ENCODE peak calls at places on chromosomes 11 and 22, in five cellular contexts. N is heart left ventricle, S is heart right ventricle, J is left ventricle myocardium inferior, A is MM.1S. V is an unnamed sample.

GRCh38 chr22:28316014-28316413 is 363.6 kb downstream of the TTC28 start:
- DNase-seq in N (no peak), S (no peak), J (no peak), A (no peak), V (no peak)

GRCh38 chr11:44868021-44868420 is 82.7 kb downstream of the TP53I11 start:
- DNase-seq in N (no peak), S (no peak), J (no peak), A (no peak), V (no peak)

GRCh38 chr11:73439002-73439843 is 63.0 kb downstream of the RELT start:
- DNase-seq in N (no peak), S (no peak), J (no peak), A (no peak), V (no peak)

GRCh38 chr11:128626913-128627665 is 39.7 kb upstream of the ETS1 start:
- DNase-seq in N (no peak), S (no peak), J (no peak), A (no peak), V (no peak)

GRCh38 chr11:19615503-19615902 is 97.1 kb upstream of the NAV2 start:
- DNase-seq in N (no peak), S (no peak), J (no peak), A (no peak), V (no peak)

GRCh38 chr11:122405788-122406341 is 249.7 kb upstream of the UBASH3B start:
- DNase-seq in N (no peak), S (no peak), J (no peak), A (no peak), V (no peak)

GRCh38 chr11:84719935-84720577 is 907.1 kb downstream of the DLG2 start:
- DNase-seq in N (peak; percentile 22), S (peak; percentile 11), J (peak; percentile 13), A (no peak), V (no peak)

GRCh38 chr22:38180841-38181452 is 683 bp downstream of the PLA2G6 start:
- DNase-seq in N (no peak), S (no peak), J (peak; percentile 44), A (peak; percentile 76), V (no peak)

GRCh38 chr11:44862546-44863101 is 88.1 kb downstream of the TP53I11 start:
- DNase-seq in N (no peak), S (no peak), J (no peak), A (peak; percentile 64), V (no peak)

GRCh38 chr11:3984896-3985295 is 109.7 kb upstream of the RRM1 start:
- DNase-seq in N (no peak), S (no peak), J (no peak), A (no peak), V (no peak)

GRCh38 chr11:21007297-21007696 is 337.9 kb downstream of the NELL1 start:
- DNase-seq in N (no peak), S (no peak), J (no peak), A (no peak), V (no peak)

GRCh38 chr11:76214968-76215548 is 8.8 kb upstream of the WNT11 start:
- DNase-seq in N (no peak), S (peak; percentile 1), J (peak; percentile 3), A (no peak), V (no peak)

GRCh38 chr22:23772315-23773246 is at the start of gene MMP11:
- DNase-seq in N (peak; percentile 74), S (peak; percentile 77), J (peak; percentile 73), A (peak; percentile 60), V (no peak)

GRCh38 chr11:77672276-77672675 is 34.7 kb upstream of the CLNS1A start:
- DNase-seq in N (peak; percentile 58), S (no peak), J (no peak), A (no peak), V (no peak)

GRCh38 chr11:108854366-108854765 is 189.5 kb downstream of the DDX10 start:
- DNase-seq in N (no peak), S (no peak), J (no peak), A (peak; percentile 83), V (no peak)

GRCh38 chr11:122229611-122230386 is 113.8 kb upstream of the BLID start:
- DNase-seq in N (peak; percentile 35), S (no peak), J (no peak), A (no peak), V (no peak)

GRCh38 chr11:86888164-86888977 is 66.8 kb downstream of the FZD4 start:
- DNase-seq in N (no peak), S (no peak), J (no peak), A (no peak), V (no peak)

GRCh38 chr22:32799516-32799915 is 2.0 kb upstream of the TIMP3 start:
- DNase-seq in N (no peak), S (no peak), J (no peak), A (no peak), V (no peak)

GRCh38 chr11:114150671-114151070 is 91.2 kb downstream of the ZBTB16 start:
- DNase-seq in N (no peak), S (no peak), J (no peak), A (no peak), V (no peak)

GRCh38 chr11:124778281-124778680 is 16.2 kb upstream of the ESAM start:
- DNase-seq in N (no peak), S (no peak), J (no peak), A (no peak), V (no peak)

GRCh38 chr11:31509017-31509411 is 408 bp downstream of the IMMP1L start:
- DNase-seq in N (no peak), S (no peak), J (no peak), A (no peak), V (no peak)

GRCh38 chr11:12754582-12755250 is 80.5 kb downstream of the TEAD1 start:
- DNase-seq in N (no peak), S (no peak), J (no peak), A (no peak), V (no peak)

GRCh38 chr22:21937821-21938070 is 14.9 kb downstream of the PPM1F start:
- DNase-seq in N (no peak), S (peak; percentile 68), J (peak; percentile 64), A (no peak), V (peak; percentile 89)

GRCh38 chr11:111444040-111444439 is 65.0 kb upstream of the POU2AF1 start:
- DNase-seq in N (no peak), S (no peak), J (no peak), A (no peak), V (no peak)

GRCh38 chr22:32625985-32626384 is 151.4 kb downstream of the FBXO7 start:
- DNase-seq in N (no peak), S (no peak), J (no peak), A (no peak), V (no peak)

GRCh38 chr22:23804781-23805291 is 18.1 kb downstream of the SMARCB1 start:
- DNase-seq in N (no peak), S (no peak), J (no peak), A (no peak), V (no peak)

GRCh38 chr11:61756452-61757212 is 4.2 kb downstream of the MYRF start:
- DNase-seq in N (no peak), S (no peak), J (no peak), A (no peak), V (no peak)

GRCh38 chr11:13923716-13924650 is 38.5 kb upstream of the SPON1 start:
- DNase-seq in N (no peak), S (no peak), J (no peak), A (no peak), V (no peak)

GRCh38 chr11:34065505-34066203 is 14.1 kb downstream of the CAPRIN1 start:
- DNase-seq in N (no peak), S (no peak), J (no peak), A (no peak), V (no peak)

GRCh38 chr22:39297490-39298193 is 21.8 kb downstream of the RPL3 start:
- DNase-seq in N (peak; percentile 35), S (no peak), J (no peak), A (peak; percentile 67), V (no peak)

GRCh38 chr11:12598330-12599256 is 75.6 kb upstream of the TEAD1 start:
- DNase-seq in N (no peak), S (no peak), J (no peak), A (peak; percentile 37), V (no peak)

GRCh38 chr11:83866655-83867054 is 580.5 kb upstream of the CCDC90B start:
- DNase-seq in N (no peak), S (no peak), J (no peak), A (no peak), V (no peak)

DNA sequence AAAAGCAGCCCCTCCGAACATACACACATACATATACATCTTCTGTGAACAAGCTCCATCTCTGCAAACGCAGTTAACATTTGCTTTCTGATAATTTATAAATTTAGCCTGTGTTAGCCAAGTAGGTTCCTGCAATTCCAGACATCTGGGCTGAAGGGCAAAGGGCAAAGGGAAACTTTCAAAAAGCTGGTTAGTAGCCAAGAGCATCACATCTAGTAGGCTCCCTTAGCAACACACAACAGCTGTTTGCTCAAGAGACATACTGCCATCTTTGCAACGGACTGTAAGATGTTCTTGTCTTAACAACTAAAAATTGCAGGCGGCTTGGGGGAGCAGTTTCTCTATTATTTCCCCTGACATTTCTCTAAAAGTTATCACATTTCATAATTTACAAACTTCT is 134.9 kb downstream of the RBFOX2 start:
- DNase-seq in N (no peak), S (no peak), J (no peak), A (no peak), V (no peak)
- H3K27ac ChIP-seq in N (peak overlapping the region; percentile 86), S (peak overlapping the region; percentile 83), J (peak overlapping the region; percentile 91), A (no peak overlapping the region), V (peak overlapping the region; percentile 82)

DNA sequence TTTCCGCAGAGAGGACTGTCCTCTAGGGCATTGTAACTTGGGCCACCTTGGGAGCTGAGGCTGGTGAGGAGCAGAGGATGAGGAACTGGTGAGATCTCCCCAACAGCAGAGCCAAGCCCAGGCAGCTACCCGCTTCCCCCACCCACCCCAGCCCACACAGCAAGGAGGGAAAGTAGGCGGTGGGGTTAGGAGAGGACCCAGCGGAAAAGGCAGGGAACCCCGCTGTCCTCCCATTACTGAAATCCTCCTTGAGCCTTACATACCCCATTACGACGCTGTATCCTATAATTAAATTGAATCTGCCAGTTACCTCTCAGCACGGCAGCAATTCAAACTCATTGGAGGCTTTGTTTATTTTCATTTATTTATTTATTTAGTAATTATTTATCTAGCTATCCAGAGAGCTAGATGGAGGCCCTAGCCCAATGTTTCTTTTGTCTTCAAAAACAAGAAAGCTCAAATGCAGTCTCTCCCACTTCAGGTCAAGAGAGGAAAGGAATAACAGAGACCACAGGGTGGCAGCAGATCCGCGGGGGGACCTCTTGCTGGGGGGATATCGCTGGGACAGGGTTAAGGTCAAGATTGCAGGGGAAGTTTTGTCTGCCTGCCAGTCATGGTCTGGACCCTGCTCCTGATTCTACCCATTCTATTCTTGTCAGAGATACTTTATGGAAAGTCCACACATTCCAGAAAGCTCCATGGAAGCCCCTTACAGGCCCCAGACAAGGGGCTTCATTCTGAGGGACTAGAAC is 218.0 kb downstream of the ST3GAL4 start:
- DNase-seq in N (no peak), S (no peak), J (no peak), A (peak; percentile 2), V (no peak)
- TF ChIP-seq CTCF in N (no peak), S (no peak), J (no peak), A (no peak), V (no peak)

GRCh38 chr11:68264244-68264643 is 7.5 kb downstream of the C11orf24 start:
- DNase-seq in N (no peak), S (no peak), J (no peak), A (no peak), V (no peak)
- H3K4me3 ChIP-seq in N (no peak overlapping the region), S (no peak overlapping the region), J (no peak overlapping the region), A (no peak overlapping the region), V (no peak overlapping the region)

DNA sequence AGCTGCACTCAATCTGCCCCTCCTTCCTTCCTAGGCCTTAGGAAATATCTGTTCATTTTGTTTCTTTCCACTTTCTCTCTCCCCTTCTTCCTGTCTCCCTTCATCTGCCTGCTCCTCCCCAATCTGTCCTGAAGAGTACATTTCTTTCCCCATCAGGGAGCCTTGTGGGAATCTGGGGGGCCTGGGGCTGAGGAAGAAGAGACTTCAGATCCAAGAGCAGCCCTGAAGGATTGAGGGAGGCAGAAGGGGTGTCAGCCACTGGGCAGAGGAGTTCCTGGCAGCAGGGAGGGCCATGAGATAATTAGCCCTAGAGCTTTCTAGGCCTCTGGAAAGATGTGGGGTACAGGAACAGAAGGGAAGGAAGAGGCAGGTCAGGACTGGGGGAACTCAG is 24.4 kb upstream of the OAF start:
- DNase-seq in N (no peak), S (no peak), J (no peak), A (no peak), V (no peak)
- H3K27ac ChIP-seq in N (peak overlapping the region; percentile 62), S (peak overlapping the region; percentile 84), J (peak overlapping the region; percentile 91), A (no peak overlapping the region), V (peak overlapping the region; percentile 72)